ENCODE peak calls at places on chromosomes 7 and 10, in four cellular contexts. X is kidney tubule cell; O is NCI-H1417 treated with DMSO at 0.1 percent for 48 hours; P is activated gamma-delta T cell treated with anti-CD3 and anti-CD28 coated beads, Interleukin-2, amount 50 U/mL, for 16 hours. N is an unnamed sample.

GRCh38 chr7:117155694-117156093 is 167.2 kb downstream of the WNT2 start:
- DNase-seq in X (no peak), O (no peak), P (no peak), N (no peak)

GRCh38 chr10:61066661-61067353 is 122.8 kb upstream of the RHOBTB1 start:
- DNase-seq in X (no peak), O (no peak), P (no peak), N (no peak)

GRCh38 chr10:74917481-74918077 is 91.2 kb downstream of the KAT6B start:
- DNase-seq in X (peak; percentile 97), O (no peak), P (no peak), N (no peak)

GRCh38 chr7:12814107-12814506 is 126.7 kb downstream of the ARL4A start:
- DNase-seq in X (no peak), O (no peak), P (no peak), N (no peak)

GRCh38 chr10:1251769-1252168 is 195.6 kb downstream of the WDR37 start:
- DNase-seq in X (no peak), O (no peak), P (no peak), N (no peak)

GRCh38 chr10:17472481-17473227 is 18.3 kb upstream of the ST8SIA6 start:
- DNase-seq in X (no peak), O (no peak), P (no peak), N (no peak)

GRCh38 chr10:49177391-49178355 is 10.5 kb downstream of the TMEM273 start:
- DNase-seq in X (peak; percentile 96), O (no peak), P (peak; percentile 14), N (no peak)

GRCh38 chr7:148334959-148335577 is 255.5 kb upstream of the C7orf33 start:
- DNase-seq in X (peak; percentile 96), O (peak; percentile 58), P (no peak), N (peak; percentile 20)

GRCh38 chr7:100803398-100804161 is 23.7 kb downstream of the EPHB4 start:
- DNase-seq in X (peak; percentile 68), O (no peak), P (no peak), N (peak; percentile 59)

GRCh38 chr10:88271736-88272135 is 311.4 kb downstream of the RNLS start:
- DNase-seq in X (peak; percentile 28), O (no peak), P (no peak), N (no peak)

GRCh38 chr10:70461397-70462348 is 16.9 kb upstream of the PALD1 start:
- DNase-seq in X (peak; percentile 66), O (no peak), P (peak; percentile 22), N (no peak)

GRCh38 chr7:130154501-130155317 is 50.5 kb downstream of the TMEM209 start:
- DNase-seq in X (peak; percentile 31), O (peak; percentile 68), P (no peak), N (no peak)

GRCh38 chr10:15642095-15642494 is 77.6 kb downstream of the ITGA8 start:
- DNase-seq in X (no peak), O (no peak), P (no peak), N (no peak)

GRCh38 chr7:42617781-42618457 is 294.0 kb downstream of the C7orf25 start:
- DNase-seq in X (no peak), O (no peak), P (no peak), N (no peak)

GRCh38 chr10:79559726-79560125 is 481 bp downstream of the SFTPA2 start:
- DNase-seq in X (peak; percentile 69), O (no peak), P (no peak), N (no peak)

GRCh38 chr10:49512121-49512809 is 26.7 kb downstream of the ERCC6 start:
- DNase-seq in X (peak; percentile 50), O (no peak), P (no peak), N (no peak)

GRCh38 chr7:101862280-101863220 is 45.1 kb downstream of the CUX1 start:
- DNase-seq in X (no peak), O (no peak), P (no peak), N (no peak)

GRCh38 chr10:132421377-132422168 is 24.6 kb downstream of the PWWP2B start:
- DNase-seq in X (peak; percentile 65), O (no peak), P (no peak), N (no peak)

GRCh38 chr7:34991938-34992840 is 45.1 kb downstream of the DPY19L1 start:
- DNase-seq in X (peak; percentile 87), O (no peak), P (peak; percentile 2), N (peak; percentile 17)

GRCh38 chr10:56537984-56538383 is 176.9 kb upstream of the ZWINT start:
- DNase-seq in X (peak; percentile 97), O (no peak), P (no peak), N (no peak)

GRCh38 chr10:97407211-97407951 is 6.2 kb upstream of the RRP12 start:
- DNase-seq in X (peak; percentile 83), O (peak; percentile 3), P (peak; percentile 59), N (no peak)

GRCh38 chr10:97018251-97019212 is 167.2 kb downstream of the SLIT1 start:
- DNase-seq in X (no peak), O (no peak), P (no peak), N (no peak)

GRCh38 chr7:27339478-27339877 is 96.9 kb downstream of the EVX1 start:
- DNase-seq in X (no peak), O (no peak), P (no peak), N (no peak)